ENCODE peak calls at places on chromosome 22, in eight cellular contexts. Y, D, G, Z, M, P, A and X are unnamed samples.

GRCh38 chr22:27748355-27749168 is 53.0 kb downstream of the MN1 start:
- DNase-seq in A (no peak), M (no peak), D (no peak), Y (no peak), G (no peak), Z (no peak), P (no peak), X (no peak)

GRCh38 chr22:50621948-50622722 is 5.8 kb downstream of the ARSA start:
- DNase-seq in Y (peak; percentile 64), A (no peak), M (peak; percentile 65), D (no peak), Z (no peak), G (peak; percentile 11), P (peak; percentile 63), X (no peak)

GRCh38 chr22:28855355-28856094 is 27.8 kb upstream of the ZNRF3 start:
- DNase-seq in A (peak; percentile 69), D (peak; percentile 40), Z (no peak), G (peak; percentile 72), P (peak; percentile 42), M (peak; percentile 43), Y (peak; percentile 72), X (peak; percentile 66)

GRCh38 chr22:43995057-43995685 is 28.9 kb upstream of the PARVB start:
- DNase-seq in A (no peak), M (no peak), D (no peak), Y (no peak), P (no peak), G (no peak), Z (no peak), X (no peak)

GRCh38 chr22:29385305-29385704 is 3.1 kb downstream of the AP1B1 start:
- DNase-seq in Z (no peak), M (no peak), Y (no peak), D (no peak), A (no peak), P (no peak), G (no peak), X (no peak)

GRCh38 chr22:37418627-37419369 is 8.5 kb downstream of the ELFN2 start:
- DNase-seq in A (no peak), Y (no peak), M (peak; percentile 22), P (no peak), D (no peak), Z (no peak), G (no peak), X (no peak)

GRCh38 chr22:44091021-44091721 is 67.1 kb downstream of the PARVB start:
- DNase-seq in G (peak; percentile 26), M (no peak), D (no peak), A (no peak), Y (peak; percentile 69), Z (peak; percentile 5), P (no peak), X (no peak)

GRCh38 chr22:27784099-27784446 is 17.5 kb downstream of the MN1 start:
- DNase-seq in Z (no peak), D (no peak), P (no peak), M (no peak), A (no peak), G (no peak), Y (no peak), X (no peak)

GRCh38 chr22:44248926-44249325 is 63.8 kb downstream of the SHISAL1 start:
- DNase-seq in Y (no peak), A (no peak), G (peak; percentile 49), Z (no peak), M (no peak), P (peak; percentile 14), D (no peak), X (no peak)

GRCh38 chr22:31096637-31097274 is 10.6 kb downstream of the SELENOM start:
- DNase-seq in D (no peak), A (no peak), Y (no peak), M (no peak), G (no peak), P (no peak), Z (no peak), X (no peak)

GRCh38 chr22:37465721-37466120 is 20.5 kb downstream of the MFNG start:
- DNase-seq in A (no peak), Y (no peak), G (no peak), Z (no peak), M (no peak), P (no peak), D (no peak), X (no peak)

GRCh38 chr22:30564045-30564765 is 10.3 kb downstream of the GAL3ST1 start:
- DNase-seq in A (no peak), Z (no peak), D (no peak), P (no peak), M (no peak), Y (no peak), G (no peak), X (no peak)

GRCh38 chr22:45208993-45209838 is 31.5 kb downstream of the KIAA0930 start:
- DNase-seq in M (no peak), G (peak; percentile 46), D (no peak), A (peak; percentile 43), P (no peak), Z (peak; percentile 64), Y (no peak), X (no peak)

GRCh38 chr22:31350410-31350863 is 4.3 kb upstream of the PATZ1 start:
- DNase-seq in P (peak; percentile 43), D (no peak), A (peak; percentile 84), G (no peak), Y (no peak), M (peak; percentile 22), Z (no peak), X (no peak)

GRCh38 chr22:50602338-50602700 is 1.7 kb downstream of the MAPK8IP2 start:
- DNase-seq in P (no peak), G (no peak), Y (no peak), D (no peak), Z (no peak), A (no peak), M (no peak), X (no peak)

GRCh38 chr22:19756288-19757128 is 4.1 kb upstream of the TBX1 start:
- DNase-seq in A (peak; percentile 51), Y (peak; percentile 80), G (peak; percentile 66), M (peak; percentile 71), Z (no peak), P (peak; percentile 79), D (no peak), X (no peak)

GRCh38 chr22:20437253-20438065 is at the start of gene SCARF2:
- DNase-seq in A (no peak), P (no peak), G (no peak), Z (peak; percentile 75), Y (no peak), M (peak; percentile 37), D (peak; percentile 78), X (no peak)

GRCh38 chr22:44375451-44375850 is 62.7 kb upstream of the SHISAL1 start:
- DNase-seq in D (no peak), P (no peak), M (no peak), G (no peak), A (no peak), Y (no peak), Z (no peak), X (no peak)

GRCh38 chr22:44648821-44649566 is 53.0 kb upstream of the PRR5 start:
- DNase-seq in Z (peak; percentile 64), G (no peak), D (no peak), M (peak; percentile 31), A (no peak), P (no peak), Y (no peak), X (no peak)

DNA sequence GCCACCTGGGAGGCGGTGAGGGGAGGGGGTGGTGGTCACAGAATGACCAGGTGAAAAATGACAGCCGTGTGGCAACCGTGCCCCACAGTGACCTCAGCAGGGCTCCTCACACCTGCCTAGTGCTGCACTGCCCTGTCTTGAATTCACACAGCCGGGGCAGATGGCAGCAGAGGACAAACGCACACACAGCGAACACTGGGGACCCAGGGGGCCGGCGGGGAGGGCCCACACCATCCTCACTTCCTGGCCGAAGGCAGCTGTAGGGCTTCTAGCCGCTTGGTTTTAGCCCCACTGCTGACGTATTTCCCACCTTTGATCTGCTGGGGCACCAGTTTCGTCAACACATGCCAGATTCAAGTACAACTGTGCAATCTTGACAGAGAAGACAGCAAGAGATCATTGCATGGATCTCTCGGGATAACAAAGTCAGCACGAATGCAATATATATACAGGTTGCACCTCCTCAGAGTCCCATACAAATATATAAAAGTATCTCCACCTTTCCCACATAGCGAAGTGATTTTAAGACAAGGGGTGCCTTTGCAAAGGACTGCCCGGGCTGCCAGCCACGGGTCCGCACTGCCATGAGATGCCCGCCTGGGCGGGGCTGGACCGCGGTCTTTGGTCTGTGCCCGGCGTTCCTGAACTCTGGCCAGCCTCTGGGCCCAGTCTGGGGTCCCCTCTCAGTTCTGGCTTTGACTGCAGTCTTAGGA is 26.9 kb downstream of the TRMU start:
- DNase-seq in D (no peak), M (peak; percentile 31), P (no peak), Z (no peak), Y (no peak), G (no peak), A (peak; percentile 29), X (no peak)
- H3K4me1 ChIP-seq in D (no peaks in the 10 kb centered on the region), M (no peaks in the 10 kb centered on the region), P (peaks cover 1% of the 10 kb centered on the region), Z (no peaks in the 10 kb centered on the region), Y (peaks cover 2% of the 10 kb centered on the region), G (no peaks in the 10 kb centered on the region), A (peaks cover 3% of the 10 kb centered on the region), X (peaks cover 7% of the 10 kb centered on the region)

GRCh38 chr22:22927888-22928665 is 40.5 kb downstream of the IGLL5 start:
- DNase-seq in Z (peak; percentile 22), M (no peak), Y (no peak), G (no peak), A (no peak), P (no peak), D (no peak), X (no peak)
- H3K4me1 ChIP-seq in Z (no peaks in the 10 kb centered on the region), M (no peaks in the 10 kb centered on the region), Y (peaks cover 14% of the 10 kb centered on the region), G (peaks cover 21% of the 10 kb centered on the region), A (no peaks in the 10 kb centered on the region), P (no peaks in the 10 kb centered on the region), D (no peaks in the 10 kb centered on the region), X (peaks cover 2% of the 10 kb centered on the region)

DNA sequence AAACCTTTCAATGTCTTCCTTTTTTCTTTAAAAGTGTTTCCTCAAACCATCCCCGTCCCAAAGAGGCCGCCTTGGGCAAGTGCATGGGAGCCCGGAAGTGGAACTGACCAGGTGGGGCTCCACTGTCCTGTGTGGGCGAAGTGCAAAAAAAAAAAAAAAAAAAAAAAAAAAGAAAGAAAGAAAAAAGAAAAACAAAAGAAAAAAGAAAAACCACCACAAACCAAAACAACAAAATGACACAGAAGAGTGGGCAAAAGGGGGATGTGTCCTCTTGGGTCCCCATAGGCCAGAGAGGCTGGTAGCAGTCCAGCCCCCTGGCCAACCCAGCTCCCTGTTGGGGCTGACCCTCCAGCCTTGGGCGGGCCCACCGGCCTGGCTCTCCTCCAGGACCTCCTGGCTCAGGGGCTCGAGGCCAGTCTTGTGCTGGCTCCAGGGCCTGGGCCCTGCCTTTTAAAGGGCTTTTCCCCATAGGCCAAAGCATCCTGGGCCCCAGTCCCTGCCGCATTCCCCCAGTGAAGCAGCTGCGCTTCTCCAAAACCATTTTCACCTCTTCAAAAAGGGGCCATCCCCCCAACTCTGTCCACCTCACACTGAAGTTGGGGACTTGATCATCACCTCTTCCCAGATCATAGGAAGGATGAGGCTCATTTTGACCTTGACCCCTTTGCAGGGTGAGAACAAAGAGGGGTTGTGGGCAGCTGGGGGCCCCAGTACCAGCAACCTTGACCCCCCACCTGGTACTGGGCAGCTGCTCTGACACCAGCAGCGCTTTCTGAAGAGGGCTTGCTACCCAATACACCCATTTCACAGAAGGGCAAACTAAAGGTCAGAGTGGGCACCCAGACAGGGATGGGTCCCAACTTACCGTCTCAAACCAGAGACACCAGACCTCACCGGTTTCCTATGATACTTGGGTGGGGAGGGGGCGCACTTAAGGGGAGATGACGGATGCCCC is 9.4 kb downstream of the CBX6 start:
- DNase-seq in P (no peak), Z (peak; percentile 73), G (no peak), M (peak; percentile 33), D (peak; percentile 44), Y (no peak), A (peak; percentile 34), X (no peak)
- H3K4me1 ChIP-seq in P (peaks cover 72% of the 10 kb centered on the region), Z (no peaks in the 10 kb centered on the region), G (no peaks in the 10 kb centered on the region), M (peaks cover 29% of the 10 kb centered on the region), D (peaks cover 47% of the 10 kb centered on the region), Y (no peaks in the 10 kb centered on the region), A (peaks cover 14% of the 10 kb centered on the region), X (peaks cover 15% of the 10 kb centered on the region)

GRCh38 chr22:32831571-32831970 is 30.1 kb downstream of the TIMP3 start:
- DNase-seq in P (no peak), A (no peak), M (no peak), Y (no peak), D (no peak), G (no peak), Z (no peak), X (no peak)
- H3K4me1 ChIP-seq in P (peaks cover 88% of the 10 kb centered on the region), A (no peaks in the 10 kb centered on the region), M (peaks cover 4% of the 10 kb centered on the region), Y (no peaks in the 10 kb centered on the region), D (peaks cover 100% of the 10 kb centered on the region), G (no peaks in the 10 kb centered on the region), Z (peaks cover 23% of the 10 kb centered on the region), X (no peaks in the 10 kb centered on the region)